ENCODE peak calls at places on chromosome 1, in seven cellular contexts. One of them, this sample, is unnamed.

GRCh38 chr1:28246427-28246832 is 10.5 kb downstream of the ATP5IF1 start:
- DNase-seq in GM23248: peak; percentile 63
- DNase-seq in fibroblast of lung: no peak
- DNase-seq in neural progenitor cell: no peak
- DNase-seq in PC-3: peak; percentile 90
- DNase-seq in colonic mucosa: peak; percentile 68
- DNase-seq in HepG2: peak; percentile 78
- DNase-seq in this sample: peak; percentile 77

GRCh38 chr1:21436488-21437340 is 3.2 kb upstream of the NBPF3 start:
- DNase-seq in GM23248: peak; percentile 20
- DNase-seq in fibroblast of lung: no peak
- DNase-seq in neural progenitor cell: peak; percentile 62
- DNase-seq in PC-3: peak; percentile 14
- DNase-seq in colonic mucosa: peak; percentile 66
- DNase-seq in HepG2: no peak
- DNase-seq in this sample: no peak

GRCh38 chr1:230641900-230642262 is 400 bp upstream of the COG2 start:
- DNase-seq in GM23248: no peak
- DNase-seq in fibroblast of lung: no peak
- DNase-seq in neural progenitor cell: no peak
- DNase-seq in PC-3: no peak
- DNase-seq in colonic mucosa: no peak
- DNase-seq in HepG2: no peak
- DNase-seq in this sample: no peak

GRCh38 chr1:164598719-164599118 is 39.7 kb downstream of the PBX1 start:
- DNase-seq in GM23248: no peak
- DNase-seq in fibroblast of lung: no peak
- DNase-seq in neural progenitor cell: no peak
- DNase-seq in PC-3: no peak
- DNase-seq in colonic mucosa: peak; percentile 52
- DNase-seq in HepG2: no peak
- DNase-seq in this sample: no peak

GRCh38 chr1:201501144-201501543 is 5.8 kb downstream of the CSRP1 start:
- DNase-seq in GM23248: peak; percentile 76
- DNase-seq in fibroblast of lung: peak; percentile 91
- DNase-seq in neural progenitor cell: no peak
- DNase-seq in PC-3: no peak
- DNase-seq in colonic mucosa: no peak
- DNase-seq in HepG2: no peak
- DNase-seq in this sample: no peak

GRCh38 chr1:210650403-210650802 is 321.7 kb downstream of the HHAT start:
- DNase-seq in GM23248: no peak
- DNase-seq in fibroblast of lung: no peak
- DNase-seq in neural progenitor cell: no peak
- DNase-seq in PC-3: no peak
- DNase-seq in colonic mucosa: no peak
- DNase-seq in HepG2: no peak
- DNase-seq in this sample: no peak

GRCh38 chr1:209168204-209168603 is 415.3 kb upstream of the CAMK1G start:
- DNase-seq in GM23248: peak; percentile 22
- DNase-seq in fibroblast of lung: peak; percentile 74
- DNase-seq in neural progenitor cell: no peak
- DNase-seq in PC-3: peak; percentile 99
- DNase-seq in colonic mucosa: no peak
- DNase-seq in HepG2: no peak
- DNase-seq in this sample: no peak

GRCh38 chr1:157969693-157970485 is 23.6 kb upstream of the KIRREL1 start:
- DNase-seq in GM23248: peak; percentile 91
- DNase-seq in fibroblast of lung: peak; percentile 85
- DNase-seq in neural progenitor cell: peak; percentile 72
- DNase-seq in PC-3: peak; percentile 95
- DNase-seq in colonic mucosa: peak; percentile 76
- DNase-seq in HepG2: peak; percentile 13
- DNase-seq in this sample: peak; percentile 84

GRCh38 chr1:77473690-77474089 is 191.9 kb downstream of the AK5 start:
- DNase-seq in GM23248: peak; percentile 93
- DNase-seq in fibroblast of lung: peak; percentile 89
- DNase-seq in neural progenitor cell: no peak
- DNase-seq in PC-3: peak; percentile 93
- DNase-seq in colonic mucosa: no peak
- DNase-seq in HepG2: no peak
- DNase-seq in this sample: peak; percentile 78

GRCh38 chr1:226787071-226787470 is 48.0 kb upstream of the ITPKB start:
- DNase-seq in GM23248: no peak
- DNase-seq in fibroblast of lung: no peak
- DNase-seq in neural progenitor cell: no peak
- DNase-seq in PC-3: no peak
- DNase-seq in colonic mucosa: no peak
- DNase-seq in HepG2: no peak
- DNase-seq in this sample: no peak

GRCh38 chr1:242743983-242744780 is 219.7 kb upstream of the PLD5 start:
- DNase-seq in GM23248: no peak
- DNase-seq in fibroblast of lung: no peak
- DNase-seq in neural progenitor cell: no peak
- DNase-seq in PC-3: no peak
- DNase-seq in colonic mucosa: no peak
- DNase-seq in HepG2: no peak
- DNase-seq in this sample: no peak

GRCh38 chr1:218953448-218953847 is 220.2 kb upstream of the LYPLAL1 start:
- DNase-seq in GM23248: no peak
- DNase-seq in fibroblast of lung: no peak
- DNase-seq in neural progenitor cell: no peak
- DNase-seq in PC-3: no peak
- DNase-seq in colonic mucosa: no peak
- DNase-seq in HepG2: no peak
- DNase-seq in this sample: no peak

GRCh38 chr1:235582130-235582529 is 67.5 kb downstream of the GNG4 start:
- DNase-seq in GM23248: no peak
- DNase-seq in fibroblast of lung: no peak
- DNase-seq in neural progenitor cell: no peak
- DNase-seq in PC-3: no peak
- DNase-seq in colonic mucosa: no peak
- DNase-seq in HepG2: no peak
- DNase-seq in this sample: no peak

GRCh38 chr1:28126212-28126611 is 37.8 kb upstream of the EYA3 start:
- DNase-seq in GM23248: no peak
- DNase-seq in fibroblast of lung: no peak
- DNase-seq in neural progenitor cell: no peak
- DNase-seq in PC-3: no peak
- DNase-seq in colonic mucosa: no peak
- DNase-seq in HepG2: no peak
- DNase-seq in this sample: no peak

GRCh38 chr1:152866321-152866720 is 6.5 kb downstream of the LCE7A start:
- DNase-seq in GM23248: peak; percentile 7
- DNase-seq in fibroblast of lung: no peak
- DNase-seq in neural progenitor cell: no peak
- DNase-seq in PC-3: no peak
- DNase-seq in colonic mucosa: no peak
- DNase-seq in HepG2: no peak
- DNase-seq in this sample: no peak

GRCh38 chr1:198387587-198387986 is 152.9 kb downstream of the ATP6V1G3 start:
- DNase-seq in GM23248: no peak
- DNase-seq in fibroblast of lung: peak; percentile 86
- DNase-seq in neural progenitor cell: peak; percentile 41
- DNase-seq in PC-3: no peak
- DNase-seq in colonic mucosa: no peak
- DNase-seq in HepG2: peak; percentile 61
- DNase-seq in this sample: peak; percentile 33

GRCh38 chr1:39485046-39485803 is 6.2 kb upstream of the BMP8A start:
- DNase-seq in GM23248: no peak
- DNase-seq in fibroblast of lung: no peak
- DNase-seq in neural progenitor cell: no peak
- DNase-seq in PC-3: no peak
- DNase-seq in colonic mucosa: no peak
- DNase-seq in HepG2: no peak
- DNase-seq in this sample: no peak

GRCh38 chr1:202158810-202159533 is 1.4 kb downstream of the PTPN7 start:
- DNase-seq in GM23248: no peak
- DNase-seq in fibroblast of lung: no peak
- DNase-seq in neural progenitor cell: no peak
- DNase-seq in PC-3: no peak
- DNase-seq in colonic mucosa: no peak
- DNase-seq in HepG2: no peak
- DNase-seq in this sample: no peak

GRCh38 chr1:31027693-31028526 is 37.6 kb downstream of the PUM1 start:
- DNase-seq in GM23248: peak; percentile 21
- DNase-seq in fibroblast of lung: no peak
- DNase-seq in neural progenitor cell: no peak
- DNase-seq in PC-3: no peak
- DNase-seq in colonic mucosa: no peak
- DNase-seq in HepG2: no peak
- DNase-seq in this sample: no peak

GRCh38 chr1:99818063-99818699 is 32.0 kb upstream of the AGL start:
- DNase-seq in GM23248: peak; percentile 16
- DNase-seq in fibroblast of lung: no peak
- DNase-seq in neural progenitor cell: no peak
- DNase-seq in PC-3: no peak
- DNase-seq in colonic mucosa: no peak
- DNase-seq in HepG2: no peak
- DNase-seq in this sample: peak; percentile 86

GRCh38 chr1:91633438-91633837 is 132.8 kb downstream of the CDC7 start:
- DNase-seq in GM23248: no peak
- DNase-seq in fibroblast of lung: no peak
- DNase-seq in neural progenitor cell: no peak
- DNase-seq in PC-3: no peak
- DNase-seq in colonic mucosa: no peak
- DNase-seq in HepG2: no peak
- DNase-seq in this sample: no peak

GRCh38 chr1:114423455-114423854 is 87.5 kb downstream of the TRIM33 start:
- DNase-seq in GM23248: no peak
- DNase-seq in fibroblast of lung: no peak
- DNase-seq in neural progenitor cell: no peak
- DNase-seq in PC-3: no peak
- DNase-seq in colonic mucosa: no peak
- DNase-seq in HepG2: no peak
- DNase-seq in this sample: no peak

GRCh38 chr1:47262787-47263413 is 30.9 kb upstream of the TAL1 start:
- DNase-seq in GM23248: peak; percentile 73
- DNase-seq in fibroblast of lung: peak; percentile 29
- DNase-seq in neural progenitor cell: peak; percentile 56
- DNase-seq in PC-3: peak; percentile 69
- DNase-seq in colonic mucosa: peak; percentile 60
- DNase-seq in HepG2: peak; percentile 59
- DNase-seq in this sample: peak; percentile 43

GRCh38 chr1:6614019-6614952 is 755 bp downstream of the PHF13 start:
- DNase-seq in GM23248: peak; percentile 61
- DNase-seq in fibroblast of lung: peak; percentile 27
- DNase-seq in neural progenitor cell: peak; percentile 78
- DNase-seq in PC-3: peak; percentile 32
- DNase-seq in colonic mucosa: peak; percentile 58
- DNase-seq in HepG2: no peak
- DNase-seq in this sample: peak; percentile 81

GRCh38 chr1:46158312-46159281 is 16.3 kb upstream of the TSPAN1 start:
- DNase-seq in GM23248: no peak
- DNase-seq in fibroblast of lung: no peak
- DNase-seq in neural progenitor cell: no peak
- DNase-seq in PC-3: no peak
- DNase-seq in colonic mucosa: no peak
- DNase-seq in HepG2: no peak
- DNase-seq in this sample: no peak
- H3K9ac ChIP-seq in GM23248: no peak overlapping the region
- H3K9ac ChIP-seq in fibroblast of lung: no peak overlapping the region
- H3K9ac ChIP-seq in neural progenitor cell: no peak overlapping the region
- H3K9ac ChIP-seq in PC-3: no peak overlapping the region
- H3K9ac ChIP-seq in colonic mucosa: no peak overlapping the region
- H3K9ac ChIP-seq in HepG2: no peak overlapping the region
- H3K9ac ChIP-seq in this sample: no peak overlapping the region

DNA sequence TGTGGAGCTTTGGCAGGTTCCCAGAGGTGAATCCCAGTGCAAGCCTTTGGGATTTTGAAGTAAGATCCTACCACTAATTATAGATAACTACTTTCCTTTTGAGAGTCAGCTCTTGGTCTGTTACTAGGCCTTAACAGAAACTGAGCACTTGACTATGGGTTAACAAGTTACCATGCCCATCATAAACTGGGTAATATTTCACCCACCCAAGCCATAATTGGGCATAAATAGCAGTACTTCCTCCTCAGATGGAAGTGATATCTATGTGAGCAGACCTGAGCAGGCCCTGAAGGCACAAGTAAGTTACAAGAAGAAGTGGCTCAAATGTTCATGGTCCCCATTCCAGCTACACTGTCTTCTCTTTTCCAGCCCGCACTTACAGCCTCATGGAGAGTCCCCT is 475.9 kb downstream of the LRRIQ3 start:
- DNase-seq in GM23248: no peak
- DNase-seq in fibroblast of lung: no peak
- DNase-seq in neural progenitor cell: no peak
- DNase-seq in PC-3: no peak
- DNase-seq in colonic mucosa: no peak
- DNase-seq in HepG2: no peak
- DNase-seq in this sample: no peak
- H3K4me3 ChIP-seq in GM23248: no peak overlapping the region
- H3K4me3 ChIP-seq in fibroblast of lung: no peak overlapping the region
- H3K4me3 ChIP-seq in neural progenitor cell: no peak overlapping the region
- H3K4me3 ChIP-seq in PC-3: no peak overlapping the region
- H3K4me3 ChIP-seq in colonic mucosa: no peak overlapping the region
- H3K4me3 ChIP-seq in HepG2: no peak overlapping the region
- H3K4me3 ChIP-seq in this sample: no peak overlapping the region

DNA sequence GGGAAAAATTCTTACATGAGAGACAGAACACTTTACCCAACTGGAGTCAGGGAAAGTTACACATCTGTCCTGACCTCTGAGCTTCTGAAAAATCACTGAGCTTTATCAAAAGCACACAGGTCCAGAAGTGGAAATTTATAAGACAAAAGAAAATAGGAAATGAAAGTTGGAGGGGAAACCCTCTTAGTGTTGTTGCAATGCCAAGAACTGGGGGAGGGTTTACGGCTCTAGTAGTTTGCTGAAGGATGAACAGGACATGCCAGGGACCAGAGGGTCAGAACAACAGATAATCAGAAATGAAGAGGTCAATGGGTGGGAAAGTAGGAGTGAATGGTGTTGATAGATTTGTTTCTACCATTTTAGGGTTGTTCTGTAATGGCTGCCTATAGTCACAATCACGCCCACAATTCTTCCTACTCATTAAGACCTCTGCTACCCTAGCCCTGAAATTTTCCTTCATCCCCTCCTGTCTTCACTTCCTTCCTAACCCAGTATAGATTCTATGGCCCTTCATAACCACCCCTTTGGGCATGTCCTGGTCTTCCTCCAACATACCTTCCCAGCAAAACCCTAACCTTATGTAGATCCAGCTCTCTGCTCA is 30.3 kb upstream of the FMOD start:
- DNase-seq in GM23248: no peak
- DNase-seq in fibroblast of lung: no peak
- DNase-seq in neural progenitor cell: no peak
- DNase-seq in PC-3: no peak
- DNase-seq in colonic mucosa: peak; percentile 6
- DNase-seq in HepG2: no peak
- DNase-seq in this sample: no peak
- H3K4me1 ChIP-seq in GM23248: no peaks in the 10 kb centered on the region
- H3K4me1 ChIP-seq in fibroblast of lung: peaks cover 4% of the 10 kb centered on the region
- H3K4me1 ChIP-seq in neural progenitor cell: no peaks in the 10 kb centered on the region
- H3K4me1 ChIP-seq in PC-3: no peaks in the 10 kb centered on the region
- H3K4me1 ChIP-seq in colonic mucosa: no peaks in the 10 kb centered on the region
- H3K4me1 ChIP-seq in HepG2: no peaks in the 10 kb centered on the region
- H3K4me1 ChIP-seq in this sample: peaks cover 8% of the 10 kb centered on the region

GRCh38 chr1:184223216-184223615 is 163.6 kb upstream of the C1orf21 start:
- DNase-seq in GM23248: no peak
- DNase-seq in fibroblast of lung: no peak
- DNase-seq in neural progenitor cell: no peak
- DNase-seq in PC-3: peak; percentile 72
- DNase-seq in colonic mucosa: no peak
- DNase-seq in HepG2: no peak
- DNase-seq in this sample: no peak
- H3K9ac ChIP-seq in GM23248: no peak overlapping the region
- H3K9ac ChIP-seq in fibroblast of lung: no peak overlapping the region
- H3K9ac ChIP-seq in neural progenitor cell: no peak overlapping the region
- H3K9ac ChIP-seq in PC-3: no peak overlapping the region
- H3K9ac ChIP-seq in colonic mucosa: no peak overlapping the region
- H3K9ac ChIP-seq in HepG2: no peak overlapping the region
- H3K9ac ChIP-seq in this sample: peak overlapping the region; percentile 44

GRCh38 chr1:147516157-147516917 is 25.0 kb upstream of the BCL9 start:
- DNase-seq in GM23248: no peak
- DNase-seq in fibroblast of lung: no peak
- DNase-seq in neural progenitor cell: no peak
- DNase-seq in PC-3: peak; percentile 14
- DNase-seq in colonic mucosa: no peak
- DNase-seq in HepG2: no peak
- DNase-seq in this sample: no peak
- H3K4me3 ChIP-seq in GM23248: no peak overlapping the region
- H3K4me3 ChIP-seq in fibroblast of lung: no peak overlapping the region
- H3K4me3 ChIP-seq in neural progenitor cell: no peak overlapping the region
- H3K4me3 ChIP-seq in PC-3: no peak overlapping the region
- H3K4me3 ChIP-seq in colonic mucosa: no peak overlapping the region
- H3K4me3 ChIP-seq in HepG2: no peak overlapping the region
- H3K4me3 ChIP-seq in this sample: no peak overlapping the region

This sample was measured in adipocyte.